ENCODE peak calls at places on chromosomes 12 and 14, in six cellular contexts. H is fibroblast of mammary gland, B is coronary artery, C is AG09309, T is stomach, K is PC-3. U is an unnamed sample.

GRCh38 chr12:104656921-104657320 is 200.2 kb downstream of the CHST11 start:
- DNase-seq in H (peak), B (no peak), C (peak), T (no peak), K (no peak), U (peak)

GRCh38 chr14:22477569-22478194 is 111.3 kb downstream of the DAD1 start:
- DNase-seq in H (no peak), B (no peak), C (no peak), T (no peak), K (no peak), U (no peak)

GRCh38 chr12:6380141-6381121 is 3.5 kb upstream of the LTBR start:
- DNase-seq in H (peak), B (no peak), C (no peak), T (no peak), K (no peak), U (peak)

GRCh38 chr14:103848720-103849077 is 1.3 kb upstream of the PPP1R13B start:
- DNase-seq in H (no peak), B (no peak), C (no peak), T (no peak), K (no peak), U (no peak)

GRCh38 chr14:47675489-47676300 is at the start of gene MDGA2:
- DNase-seq in H (peak), B (no peak), C (no peak), T (no peak), K (no peak), U (no peak)

GRCh38 chr14:68513137-68513536 is 279.7 kb downstream of the ZFP36L1 start:
- DNase-seq in H (no peak), B (no peak), C (no peak), T (no peak), K (no peak), U (no peak)

GRCh38 chr12:2783936-2784600 is 10.7 kb upstream of the FKBP4 start:
- DNase-seq in H (peak), B (peak), C (no peak), T (peak), K (peak), U (peak)

GRCh38 chr12:130242506-130242905 is 80.2 kb downstream of the FZD10 start:
- DNase-seq in H (no peak), B (no peak), C (no peak), T (no peak), K (no peak), U (no peak)

GRCh38 chr12:5059358-5059757 is 15.7 kb downstream of the KCNA5 start:
- DNase-seq in H (no peak), B (no peak), C (no peak), T (no peak), K (no peak), U (no peak)

GRCh38 chr12:40054554-40055226 is 51.2 kb downstream of the SLC2A13 start:
- DNase-seq in H (peak), B (no peak), C (peak), T (no peak), K (peak), U (peak)

GRCh38 chr14:31229638-31230229 is 22.1 kb upstream of the HECTD1 start:
- DNase-seq in H (peak), B (peak), C (peak), T (peak), K (peak), U (peak)

GRCh38 chr14:103068351-103069073 is 11.2 kb upstream of the CDC42BPB start:
- DNase-seq in H (no peak), B (no peak), C (no peak), T (no peak), K (no peak), U (no peak)

DNA sequence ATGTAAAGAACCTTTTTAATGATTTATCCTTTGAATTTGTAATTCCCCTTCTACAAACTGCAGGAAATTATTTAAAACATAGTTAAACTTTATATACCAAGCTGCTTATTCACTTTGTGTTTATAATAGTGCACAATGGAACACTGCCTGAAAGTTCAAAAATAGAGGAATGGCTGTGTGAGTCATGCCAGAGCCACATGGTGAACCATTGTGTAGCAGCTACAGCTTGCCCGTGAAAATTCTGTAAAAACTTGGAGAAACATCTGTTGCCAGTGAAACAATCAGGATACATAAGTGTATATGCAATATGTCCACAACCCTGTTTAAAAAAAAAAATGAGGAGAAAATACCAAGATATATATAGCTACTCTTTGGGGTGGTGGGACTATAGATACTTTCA is 59.5 kb downstream of the VEZT start:
- DNase-seq in H (peak), B (no peak), C (peak), T (no peak), K (peak), U (peak)
- H3K4me3 ChIP-seq in H (no peak), B (no peak), C (no peak), T (no peak), K (no peak), U (no peak)

GRCh38 chr12:218728-219590 is 5.0 kb upstream of the SLC6A12 start:
- DNase-seq in H (no peak), B (no peak), C (no peak), T (no peak), K (no peak), U (no peak)
- TF ChIP-seq CTCF in H (no peak), B (no peak), C (no peak), T (no peak), K (no peak), U (no peak)

DNA sequence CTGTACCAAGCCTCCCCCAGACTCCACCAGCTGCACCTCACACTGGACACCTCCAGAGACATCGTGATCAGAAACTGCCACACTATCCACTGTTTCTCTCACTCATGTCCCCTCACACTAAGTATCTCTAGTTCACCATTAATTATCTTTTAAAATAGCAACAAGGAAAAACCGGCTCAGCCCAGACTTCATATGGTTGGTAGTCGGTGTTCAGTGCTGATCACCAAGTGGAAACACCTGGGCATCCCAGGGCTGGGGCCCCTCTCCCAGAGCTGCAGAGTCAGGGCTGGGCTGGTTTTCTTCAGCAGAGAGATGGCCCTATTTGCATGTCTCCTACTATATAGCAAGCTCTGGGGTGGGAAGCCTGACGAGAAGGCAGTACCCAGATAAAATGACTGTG is 1140.0 kb downstream of the TMEM121 start:
- DNase-seq in H (no peak), B (no peak), C (no peak), T (no peak), K (no peak), U (no peak)
- H3K4me3 ChIP-seq in H (no peak), B (no peak), C (no peak), T (no peak), K (no peak), U (no peak)

GRCh38 chr14:96146131-96146771 is 58.4 kb upstream of the BDKRB2 start:
- DNase-seq in H (peak), B (no peak), C (peak), T (peak), K (peak), U (peak)
- TF ChIP-seq CTCF in H (no peak), B (no peak), C (no peak), T (no peak), K (no peak), U (no peak)

GRCh38 chr14:91946313-91947195 is 940 bp downstream of the FBLN5 start:
- DNase-seq in H (no peak), B (no peak), C (no peak), T (no peak), K (no peak), U (peak)
- H3K4me3 ChIP-seq in H (peak), B (peak), C (peak), T (peak), K (no peak), U (peak)

GRCh38 chr12:92943482-92944250 is 14.6 kb upstream of the EEA1 start:
- DNase-seq in H (peak), B (no peak), C (no peak), T (no peak), K (no peak), U (peak)
- TF ChIP-seq CTCF in H (peak), B (no peak), C (no peak), T (no peak), K (peak), U (peak)

DNA sequence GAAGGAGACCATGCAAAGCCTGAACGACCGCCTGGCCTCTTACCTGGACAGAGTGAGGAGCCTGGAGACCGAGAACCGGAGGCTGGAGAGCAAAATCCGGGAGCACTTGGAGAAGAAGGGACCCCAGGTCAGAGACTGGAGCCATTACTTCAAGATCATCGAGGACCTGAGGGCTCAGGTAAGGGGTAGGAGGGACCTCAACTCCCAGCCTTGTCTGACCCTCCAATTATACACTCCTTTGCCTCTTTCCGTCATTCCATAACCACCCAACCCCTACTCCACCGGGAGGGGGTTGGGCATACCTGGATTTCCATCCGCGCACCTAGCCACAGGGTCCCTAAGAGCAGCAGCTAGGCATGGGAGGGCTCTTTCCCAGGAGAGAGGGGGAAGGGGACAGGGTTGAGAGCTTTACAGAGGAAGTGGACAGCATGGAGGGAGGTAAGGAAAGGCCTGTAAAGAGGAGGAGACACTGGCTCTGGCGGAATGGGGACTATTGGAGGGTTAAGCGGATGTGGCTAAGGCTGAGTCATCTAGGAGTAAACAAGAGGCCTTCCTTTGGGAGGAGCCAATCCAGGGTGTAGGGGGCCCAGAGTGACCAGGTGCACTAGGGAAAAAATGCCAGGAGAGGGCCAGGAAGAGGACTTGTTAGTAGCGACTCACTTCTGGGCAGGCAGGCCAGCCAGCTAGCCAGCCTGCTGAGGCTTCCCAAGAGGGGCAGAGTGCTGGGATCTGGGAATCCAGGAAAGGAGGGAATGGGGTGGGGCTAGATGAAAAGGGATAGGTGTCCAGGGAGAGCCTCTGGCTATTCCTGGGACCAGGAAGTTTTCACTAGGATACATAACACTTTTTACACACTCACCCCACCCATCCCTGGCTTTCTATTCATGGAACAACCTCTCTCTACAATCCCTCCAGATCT is 754 bp downstream of the KRT18 start:
- DNase-seq in H (peak), B (no peak), C (no peak), T (peak), K (peak), U (peak)
- H3K4me3 ChIP-seq in H (peak), B (peak), C (peak), T (peak), K (peak), U (peak)

DNA sequence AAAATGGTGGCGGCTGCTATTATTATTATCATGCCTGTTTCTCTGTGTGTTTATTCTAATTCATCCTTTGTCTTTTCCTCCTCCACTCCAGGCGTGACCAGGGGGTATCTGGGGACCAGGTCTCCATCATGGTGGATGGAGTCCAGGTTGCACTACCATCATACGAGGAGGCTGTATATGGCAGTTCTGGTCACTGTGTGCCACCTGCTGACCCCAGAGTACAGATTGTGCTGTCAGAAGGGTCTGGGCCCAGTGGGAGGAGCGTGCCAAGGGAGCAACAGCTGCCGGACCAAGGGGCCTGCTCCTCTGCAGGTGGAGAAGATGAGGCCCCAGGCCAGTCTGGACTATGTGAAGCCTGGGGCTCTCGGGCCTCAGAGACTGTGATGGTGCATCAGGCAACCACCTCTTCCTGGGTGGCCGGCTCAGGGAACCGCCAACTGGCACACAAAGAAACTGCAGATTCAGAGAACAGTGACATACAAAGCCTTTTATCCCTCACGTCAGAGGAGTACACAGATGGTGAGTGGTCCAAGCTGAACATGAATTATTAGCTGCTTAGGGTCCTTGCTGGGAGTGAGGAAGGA is 58.3 kb upstream of the SRSF5 start:
- DNase-seq in H (no peak), B (no peak), C (no peak), T (no peak), K (peak), U (no peak)
- TF ChIP-seq CTCF in H (peak), B (no peak), C (peak), T (no peak), K (peak), U (peak)

U was measured in fibroblast of the aortic adventitia.